ENCODE peak calls at places on chromosomes 4 and X, in six cellular contexts. L, R, T, C, U and N are unnamed samples.

GRCh38 chr4:57109847-57110634 is at the start of gene IGFBP7:
- DNase-seq in C (peak), R (no peak), U (no peak), T (peak), L (peak), N (peak)

GRCh38 chrX:64204252-64204651 is 1.3 kb downstream of the AMER1 start:
- DNase-seq in L (peak), T (peak), C (peak), U (no peak), R (no peak), N (peak)

GRCh38 chr4:48483006-48483776 is at the start of gene SLC10A4:
- DNase-seq in L (no peak), R (no peak), C (peak), U (no peak), T (no peak), N (no peak)

GRCh38 chr4:27811928-27812327 is 951.3 kb downstream of the STIM2 start:
- DNase-seq in T (no peak), L (no peak), R (no peak), C (no peak), U (no peak), N (no peak)

GRCh38 chrX:15881498-15881897 is 26.9 kb upstream of the AP1S2 start:
- DNase-seq in R (no peak), C (no peak), T (no peak), L (no peak), U (no peak), N (no peak)

GRCh38 chr4:87007345-87008181 is 72.8 kb downstream of the AFF1 start:
- DNase-seq in L (peak), R (no peak), C (peak), T (peak), U (no peak), N (peak)

GRCh38 chr4:94801016-94801415 is 43.3 kb downstream of the BMPR1B start:
- DNase-seq in C (no peak), R (no peak), T (no peak), U (no peak), L (no peak), N (no peak)

GRCh38 chr4:137707626-137708025 is 175.3 kb upstream of the PCDH18 start:
- DNase-seq in U (no peak), T (no peak), C (no peak), R (no peak), L (no peak), N (no peak)

GRCh38 chr4:135277116-135277979 is 1075.8 kb upstream of the PABPC4L start:
- DNase-seq in T (no peak), C (no peak), L (no peak), U (no peak), R (no peak), N (no peak)

GRCh38 chr4:26237916-26238315 is 82.9 kb upstream of the RBPJ start:
- DNase-seq in R (no peak), T (no peak), U (no peak), C (no peak), L (no peak), N (no peak)

GRCh38 chr4:2924765-2925301 is 38.4 kb downstream of the NOP14 start:
- DNase-seq in L (no peak), U (no peak), C (no peak), T (no peak), R (no peak), N (no peak)

GRCh38 chr4:123232439-123232838 is 164.2 kb upstream of the SPRY1 start:
- DNase-seq in R (no peak), L (no peak), U (no peak), C (no peak), T (no peak), N (no peak)

GRCh38 chrX:133495464-133496391 is 80.4 kb upstream of the GPC4 start:
- DNase-seq in L (no peak), T (peak), C (no peak), U (no peak), R (no peak), N (peak)

GRCh38 chr4:74181225-74181624 is 23.3 kb downstream of the MTHFD2L start:
- DNase-seq in T (no peak), C (no peak), U (no peak), L (no peak), R (no peak), N (no peak)

GRCh38 chr4:180999217-180999616 is 1244.0 kb upstream of the TENM3 start:
- DNase-seq in R (no peak), C (no peak), T (no peak), U (no peak), L (no peak), N (no peak)

GRCh38 chr4:140641789-140642439 is 73.2 kb upstream of the UCP1 start:
- DNase-seq in C (no peak), U (no peak), L (no peak), T (peak), R (no peak), N (no peak)

GRCh38 chrX:135484636-135485289 is 35.7 kb upstream of the INTS6L start:
- DNase-seq in U (no peak), T (no peak), C (no peak), R (no peak), L (peak), N (no peak)

GRCh38 chr4:15003441-15003890 is 1.2 kb downstream of the CPEB2 start:
- DNase-seq in C (peak), U (peak), T (peak), R (peak), L (peak), N (no peak)

GRCh38 chr4:56637154-56637553 is 43.9 kb downstream of the HOPX start:
- DNase-seq in U (no peak), L (no peak), R (no peak), C (no peak), T (no peak), N (no peak)

GRCh38 chrX:119981286-119982070 is 37.9 kb upstream of the NKAP start:
- DNase-seq in U (peak), C (peak), L (peak), T (no peak), R (no peak), N (no peak)

GRCh38 chr4:75009138-75009537 is 76.2 kb downstream of the PARM1 start:
- DNase-seq in T (no peak), L (no peak), U (no peak), R (no peak), C (no peak), N (no peak)

GRCh38 chr4:6594341-6594740 is 19.4 kb downstream of the MAN2B2 start:
- DNase-seq in T (no peak), R (no peak), L (no peak), U (no peak), C (no peak), N (no peak)

GRCh38 chrX:44451056-44451455 is 91.6 kb downstream of the FUNDC1 start:
- DNase-seq in R (no peak), U (no peak), T (no peak), L (no peak), C (no peak), N (no peak)

GRCh38 chrX:150730719-150731118 is 37.5 kb downstream of the MTMR1 start:
- DNase-seq in L (no peak), C (no peak), R (no peak), T (no peak), U (no peak), N (no peak)

GRCh38 chr4:56804551-56804950 is 16.9 kb downstream of the SPINK2 start:
- DNase-seq in R (no peak), T (no peak), L (no peak), C (no peak), U (no peak), N (no peak)

GRCh38 chrX:154918060-154918483 is 31.9 kb downstream of the F8A1 start:
- DNase-seq in T (peak), U (peak), C (peak), R (no peak), L (peak), N (no peak)

GRCh38 chr4:122788935-122789334 is 37.7 kb upstream of the FGF2 start:
- DNase-seq in L (no peak), C (no peak), R (no peak), T (no peak), U (no peak), N (no peak)

GRCh38 chrX:56788229-56788628 is 59.2 kb downstream of the NBDY start:
- DNase-seq in U (no peak), C (no peak), R (no peak), T (no peak), L (no peak), N (peak)

GRCh38 chr4:86775061-86775460 is 74.1 kb downstream of the SLC10A6 start:
- DNase-seq in T (no peak), L (no peak), U (no peak), C (no peak), R (no peak), N (no peak)

GRCh38 chrX:4622768-4623167 is 909.3 kb upstream of the PRKX start:
- DNase-seq in L (no peak), C (no peak), U (no peak), R (no peak), T (no peak), N (no peak)

GRCh38 chrX:109742722-109743121 is 9.7 kb upstream of the ACSL4 start:
- DNase-seq in C (no peak), L (no peak), R (no peak), U (no peak), T (no peak), N (no peak)

GRCh38 chrX:153336988-153337387 is 3.0 kb downstream of the ZNF275 start:
- DNase-seq in T (no peak), U (no peak), R (no peak), C (no peak), L (no peak), N (no peak)

GRCh38 chr4:113901994-113902787 is 77.3 kb downstream of the ARSJ start:
- DNase-seq in R (no peak), L (peak), U (no peak), C (no peak), T (no peak), N (no peak)

GRCh38 chrX:41312786-41313185 is 21.2 kb upstream of the DDX3X start:
- DNase-seq in T (no peak), L (no peak), U (no peak), R (no peak), C (no peak), N (no peak)

GRCh38 chrX:109709129-109709631 is 23.9 kb downstream of the ACSL4 start:
- DNase-seq in R (no peak), C (peak), T (no peak), L (peak), U (no peak), N (no peak)

GRCh38 chrX:98962996-98963395 is 1447.1 kb downstream of the PCDH19 start:
- DNase-seq in R (no peak), U (no peak), T (no peak), L (no peak), C (no peak), N (no peak)